ENCODE peak calls at places on chromosomes 6 and 20, in seven cellular contexts. U is CD8-positive, alpha-beta T cell; T is B cell; Z is GM13977; L is foreskin fibroblast; O is PC-9; V is heart left ventricle. A is an unnamed sample.

GRCh38 chr20:15776773-15777172 is 796.5 kb downstream of the KIF16B start:
- DNase-seq in T (no peak), L (no peak), U (no peak), V (no peak), O (no peak), Z (no peak), A (no peak)

GRCh38 chr6:166206066-166206465 is 38.4 kb upstream of the TBXT start:
- DNase-seq in V (no peak), O (no peak), Z (no peak), T (no peak), L (no peak), U (no peak), A (no peak)

GRCh38 chr20:57319584-57319983 is 10.0 kb upstream of the SPO11 start:
- DNase-seq in L (no peak), O (no peak), T (no peak), V (no peak), U (no peak), Z (no peak), A (no peak)

GRCh38 chr6:73471686-73472290 is 10.3 kb downstream of the MTO1 start:
- DNase-seq in Z (peak), T (peak), V (no peak), U (no peak), O (no peak), L (no peak), A (no peak)

GRCh38 chr20:37539956-37540455 is 12.3 kb upstream of the BLCAP start:
- DNase-seq in U (no peak), V (no peak), O (no peak), T (no peak), L (no peak), Z (no peak), A (no peak)

GRCh38 chr20:2698186-2698817 is 5.7 kb downstream of the EBF4 start:
- DNase-seq in O (no peak), Z (no peak), L (no peak), T (no peak), V (peak), U (peak), A (no peak)

GRCh38 chr6:148967128-148967527 is 220.3 kb downstream of the UST start:
- DNase-seq in T (no peak), Z (no peak), U (no peak), V (no peak), L (no peak), O (no peak), A (no peak)

GRCh38 chr20:56605597-56605996 is 23.5 kb upstream of the TFAP2C start:
- DNase-seq in U (no peak), O (peak), V (no peak), L (no peak), Z (no peak), T (no peak), A (no peak)

GRCh38 chr6:119979862-119980261 is 630.3 kb upstream of the MAN1A1 start:
- DNase-seq in O (no peak), V (no peak), Z (no peak), T (no peak), L (peak), U (no peak), A (no peak)

GRCh38 chr6:95248501-95248900 is 328.8 kb upstream of the MANEA start:
- DNase-seq in V (no peak), U (no peak), Z (no peak), L (no peak), T (no peak), O (no peak), A (no peak)

GRCh38 chr20:19074828-19075516 is 137.5 kb upstream of the SLC24A3 start:
- DNase-seq in O (peak), T (no peak), L (no peak), V (no peak), Z (peak), U (peak), A (no peak)

GRCh38 chr6:684831-685636 is 7.9 kb downstream of the EXOC2 start:
- DNase-seq in T (no peak), U (no peak), O (no peak), L (peak), Z (peak), V (no peak), A (no peak)

GRCh38 chr6:35377002-35377401 is 34.6 kb downstream of the PPARD start:
- DNase-seq in T (no peak), O (no peak), L (peak), U (no peak), V (no peak), Z (no peak), A (no peak)

GRCh38 chr20:20360464-20360863 is 7.4 kb upstream of the INSM1 start:
- DNase-seq in L (peak), U (no peak), T (peak), Z (peak), V (no peak), O (no peak), A (peak)

GRCh38 chr6:34200340-34200971 is 36.2 kb upstream of the HMGA1 start:
- DNase-seq in L (no peak), V (no peak), T (no peak), Z (no peak), U (no peak), O (no peak), A (no peak)

GRCh38 chr6:137497722-137498463 is 3.7 kb upstream of the OLIG3 start:
- DNase-seq in Z (peak), V (no peak), T (peak), U (peak), O (no peak), L (peak), A (no peak)

GRCh38 chr6:151291145-151292055 is 51.6 kb downstream of the AKAP12 start:
- DNase-seq in L (peak), U (no peak), O (no peak), Z (no peak), V (peak), T (no peak), A (no peak)

GRCh38 chr6:11710968-11711643 is 67.5 kb downstream of the ADTRP start:
- DNase-seq in L (no peak), V (no peak), U (no peak), T (no peak), O (no peak), Z (no peak), A (no peak)

GRCh38 chr6:135128268-135128914 is 52.7 kb upstream of the MYB start:
- DNase-seq in U (peak), O (no peak), L (no peak), V (no peak), T (no peak), Z (peak), A (no peak)

GRCh38 chr6:9745966-9746365 is 668.9 kb downstream of the TFAP2A start:
- DNase-seq in U (no peak), T (no peak), V (no peak), O (no peak), L (no peak), Z (no peak), A (no peak)

GRCh38 chr6:20833881-20834515 is 299.7 kb downstream of the CDKAL1 start:
- DNase-seq in V (no peak), O (no peak), Z (no peak), T (no peak), L (no peak), U (no peak), A (no peak)

GRCh38 chr6:40000964-40001515 is 66.8 kb upstream of the MOCS1 start:
- DNase-seq in L (no peak), O (no peak), Z (no peak), T (no peak), U (no peak), V (no peak), A (no peak)

GRCh38 chr6:24272148-24272547 is 85.7 kb downstream of the DCDC2 start:
- DNase-seq in O (no peak), Z (no peak), T (no peak), V (no peak), L (no peak), U (no peak), A (no peak)

GRCh38 chr20:19802492-19803158 is 44.6 kb downstream of the RIN2 start:
- DNase-seq in Z (no peak), U (no peak), L (no peak), O (peak), T (peak), V (no peak), A (no peak)

GRCh38 chr20:22861231-22861980 is 173.7 kb upstream of the SSTR4 start:
- DNase-seq in V (no peak), U (no peak), L (peak), O (no peak), Z (no peak), T (no peak), A (no peak)

GRCh38 chr20:52083627-52084232 is 107.8 kb downstream of the ZFP64 start:
- DNase-seq in U (peak), L (peak), O (peak), Z (peak), V (no peak), T (peak), A (peak)

GRCh38 chr6:141513830-141514229 is 618.9 kb upstream of the GJE1 start:
- DNase-seq in L (peak), U (no peak), O (no peak), Z (no peak), T (peak), V (no peak), A (no peak)

GRCh38 chr6:78700997-78701396 is 166.4 kb upstream of the IRAK1BP1 start:
- DNase-seq in T (no peak), U (no peak), Z (no peak), O (no peak), V (no peak), L (no peak), A (no peak)

GRCh38 chr6:36912583-36912982 is 26.8 kb downstream of the C6orf89 start:
- DNase-seq in L (peak), V (no peak), T (no peak), Z (peak), U (peak), O (peak), A (no peak)

GRCh38 chr6:3455490-3456394 is 1.1 kb downstream of the SLC22A23 start:
- DNase-seq in L (peak), T (peak), V (peak), O (no peak), U (peak), Z (peak), A (no peak)

GRCh38 chr6:151436300-151436699 is 15.6 kb downstream of the RMND1 start:
- DNase-seq in U (no peak), L (no peak), V (no peak), O (no peak), Z (no peak), T (no peak), A (no peak)

GRCh38 chr6:168043193-168043847 is 35.7 kb downstream of the FRMD1 start:
- DNase-seq in T (no peak), L (no peak), V (no peak), Z (no peak), O (no peak), U (no peak), A (no peak)

GRCh38 chr20:25345721-25346120 is 44.9 kb downstream of the ABHD12 start:
- DNase-seq in L (no peak), V (no peak), O (no peak), U (no peak), Z (no peak), T (no peak), A (peak)

GRCh38 chr20:24157213-24157612 is 168.6 kb upstream of the GGTLC1 start:
- DNase-seq in L (no peak), Z (no peak), U (no peak), T (no peak), O (no peak), V (no peak), A (no peak)

GRCh38 chr6:26319405-26320128 is 45.4 kb upstream of the BTN3A2 start:
- DNase-seq in O (no peak), Z (no peak), T (no peak), V (no peak), L (peak), U (no peak), A (no peak)

GRCh38 chr6:151044465-151045441 is 179.3 kb downstream of the MTHFD1L start:
- DNase-seq in Z (no peak), O (peak), U (no peak), T (no peak), L (peak), V (peak), A (peak)

GRCh38 chr6:3290501-3291211 is 31.9 kb downstream of the PSMG4 start:
- DNase-seq in Z (no peak), V (no peak), L (no peak), U (no peak), T (no peak), O (no peak), A (no peak)

GRCh38 chr6:107630341-107630995 is 140.6 kb downstream of the SOBP start:
- DNase-seq in T (no peak), O (peak), Z (no peak), V (no peak), U (no peak), L (no peak), A (no peak)

GRCh38 chr20:23033918-23034317 is 1.2 kb upstream of the SSTR4 start:
- DNase-seq in V (no peak), O (no peak), T (no peak), Z (no peak), L (no peak), U (no peak), A (no peak)

GRCh38 chr6:3228791-3229565 is 1.5 kb upstream of the TUBB2B start:
- DNase-seq in V (no peak), T (peak), L (no peak), Z (peak), O (no peak), U (peak), A (no peak)

GRCh38 chr6:142945071-142945445 is at the start of gene HIVEP2:
- DNase-seq in O (peak), T (peak), V (peak), L (peak), U (peak), Z (peak), A (no peak)
- TF ChIP-seq CTCF in O (no peak), T (no peak), V (no peak), L (no peak), U (no peak), Z (no peak), A (no peak)

DNA sequence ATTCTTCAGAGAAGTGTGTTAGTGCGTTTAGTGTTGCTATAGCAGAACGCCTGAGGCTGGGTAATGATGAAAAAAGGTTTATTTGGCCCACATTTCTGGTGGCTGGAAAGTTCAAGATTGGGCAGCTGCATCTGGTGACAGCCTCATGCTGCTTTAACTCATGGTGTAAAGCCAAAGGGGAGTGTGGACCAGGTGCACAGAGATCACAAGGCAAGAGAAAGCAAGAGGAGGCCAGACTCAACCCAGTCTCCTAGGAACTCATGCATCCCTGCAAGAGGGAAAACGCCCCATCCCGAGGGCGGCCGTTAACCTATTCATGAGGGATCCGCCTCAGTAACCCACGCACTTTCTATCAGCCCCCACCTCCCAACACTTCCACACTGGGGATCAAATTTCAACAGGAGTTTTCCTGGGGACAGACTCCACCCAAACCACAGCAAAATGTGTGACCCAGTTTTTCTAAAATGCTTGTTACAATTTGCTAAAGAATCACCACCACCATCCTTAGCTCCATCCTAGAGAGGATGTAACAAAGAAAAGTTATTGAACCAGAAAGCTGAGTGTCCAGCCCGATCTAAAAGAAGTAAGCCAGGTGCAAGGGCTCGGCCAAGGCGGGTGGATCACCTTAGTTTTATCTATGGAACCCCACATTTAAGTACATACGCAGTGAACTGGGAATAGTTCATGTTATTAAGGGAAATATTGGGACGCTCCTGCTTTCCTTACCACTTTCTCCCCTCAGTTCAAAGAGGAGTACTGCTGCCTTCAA is 164.8 kb downstream of the QKI start:
- DNase-seq in L (no peak), U (no peak), T (no peak), V (no peak), Z (no peak), O (no peak), A (no peak)
- TF ChIP-seq CTCF in L (no peak), U (no peak), T (no peak), V (no peak), Z (no peak), O (no peak), A (no peak)

GRCh38 chr20:4998160-4998651 is 3.1 kb downstream of the SLC23A2 start:
- DNase-seq in T (peak), O (no peak), Z (peak), U (no peak), L (no peak), V (no peak), A (no peak)
- TF ChIP-seq CTCF in T (peak), O (no peak), Z (peak), U (no peak), L (no peak), V (no peak), A (no peak)

GRCh38 chr6:6700421-6700820 is 111.9 kb downstream of the LY86 start:
- DNase-seq in Z (no peak), V (no peak), U (no peak), L (no peak), T (no peak), O (no peak), A (no peak)

GRCh38 chr6:6701864-6702263 is 113.3 kb downstream of the LY86 start:
- DNase-seq in O (no peak), Z (no peak), L (no peak), T (no peak), V (no peak), U (no peak), A (no peak)

GRCh38 chr6:6697620-6698019 is 109.1 kb downstream of the LY86 start:
- DNase-seq in T (no peak), O (no peak), Z (no peak), U (no peak), V (no peak), L (peak), A (no peak)

GRCh38 chr6:6700871-6701270 is 112.4 kb downstream of the LY86 start:
- DNase-seq in T (no peak), L (no peak), V (no peak), Z (no peak), O (no peak), U (no peak), A (no peak)

DNA sequence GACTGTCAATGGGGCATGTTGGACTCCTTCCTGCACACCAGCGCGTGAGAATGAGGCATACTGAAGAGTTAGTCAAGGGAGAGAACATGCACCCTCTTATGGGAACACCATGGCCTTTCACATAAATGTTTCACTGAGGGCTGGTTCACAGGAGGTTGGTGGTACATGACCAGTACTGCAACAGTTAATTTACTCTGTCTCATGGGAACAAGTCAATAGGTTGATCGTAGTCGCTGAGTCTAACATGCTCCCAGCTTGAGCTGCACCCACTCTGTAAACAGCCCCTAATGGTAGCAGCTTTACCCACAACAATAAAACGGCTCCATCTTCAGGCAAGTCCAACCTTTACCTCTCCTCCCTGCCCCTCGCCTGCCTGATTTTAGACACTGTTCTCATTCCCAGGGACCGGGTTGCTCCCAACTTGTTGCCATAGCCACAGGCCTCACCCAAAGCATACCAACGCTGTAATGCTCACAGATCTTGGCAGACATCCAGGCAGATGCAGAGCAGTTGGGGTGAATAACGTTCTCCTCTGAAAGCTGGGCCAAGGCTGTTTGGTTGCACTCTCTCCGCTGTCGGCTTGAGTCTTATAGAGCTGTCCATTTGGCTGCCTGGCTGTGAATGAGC is 111.3 kb downstream of the LY86 start:
- DNase-seq in Z (no peak), L (peak), V (peak), U (no peak), O (peak), T (no peak), A (no peak)
- TF ChIP-seq CTCF in Z (no peak), L (no peak), V (peak), U (no peak), O (no peak), T (no peak), A (peak)

GRCh38 chr20:58700823-58701222 is 8.2 kb downstream of the NPEPL1 start:
- DNase-seq in T (no peak), U (no peak), V (no peak), Z (no peak), L (no peak), O (no peak), A (no peak)

GRCh38 chr20:58703765-58704331 is 11.2 kb downstream of the NPEPL1 start:
- DNase-seq in O (no peak), Z (no peak), T (no peak), V (no peak), L (no peak), U (peak), A (no peak)

GRCh38 chr20:58702161-58702510 is 9.5 kb downstream of the NPEPL1 start:
- DNase-seq in V (no peak), U (peak), O (no peak), L (no peak), Z (no peak), T (no peak), A (no peak)

GRCh38 chr20:58701431-58702160 is 9.0 kb downstream of the NPEPL1 start:
- DNase-seq in T (no peak), V (no peak), L (no peak), U (peak), Z (no peak), O (no peak), A (no peak)

GRCh38 chr20:58702859-58703648 is 10.5 kb downstream of the NPEPL1 start:
- DNase-seq in Z (no peak), V (no peak), L (no peak), U (peak), T (no peak), O (no peak), A (no peak)
- TF ChIP-seq CTCF in Z (peak), V (no peak), L (no peak), U (no peak), T (no peak), O (peak), A (peak)

DNA sequence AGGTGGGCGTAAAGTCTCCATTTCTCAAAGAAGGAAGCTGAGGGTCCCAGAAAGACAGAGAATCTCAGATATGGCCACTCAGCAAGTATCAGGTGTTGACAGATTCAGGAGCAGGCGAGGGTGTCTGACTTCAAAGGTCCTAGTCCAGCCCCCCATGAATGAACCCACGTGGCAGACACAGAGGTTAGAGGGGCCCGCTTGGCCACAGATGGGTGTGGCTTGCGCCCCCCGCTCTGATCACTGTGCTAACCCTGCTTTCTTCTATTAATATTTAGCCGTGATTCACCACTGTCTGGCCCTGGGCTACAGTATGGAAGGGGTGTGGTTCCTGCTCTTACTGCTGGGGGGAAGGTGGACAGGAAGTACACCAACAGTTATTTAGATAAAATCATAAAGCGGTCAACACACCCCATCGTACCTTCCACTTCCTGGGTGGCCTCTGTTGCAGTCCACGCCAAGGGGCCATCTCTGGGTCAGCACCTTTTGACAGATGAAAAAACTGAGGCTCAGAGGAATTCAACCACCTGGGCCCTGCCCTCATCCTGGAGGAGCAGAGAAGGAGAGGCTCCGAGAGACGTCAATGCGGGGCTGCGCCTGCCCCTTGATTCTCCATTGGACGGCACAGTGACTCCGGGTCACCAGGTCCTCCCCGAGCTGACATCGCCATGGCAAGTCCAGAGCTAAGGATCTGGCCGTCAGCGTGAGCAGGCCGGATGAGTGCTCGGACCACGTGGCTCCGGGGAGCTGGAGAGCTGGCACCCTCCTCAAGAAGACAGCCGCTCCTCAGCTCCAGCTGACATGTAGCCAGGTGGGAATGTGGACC is 206.3 kb downstream of the PREX1 start:
- DNase-seq in V (no peak), L (peak), U (no peak), T (no peak), O (peak), Z (no peak), A (no peak)
- TF ChIP-seq CTCF in V (no peak), L (no peak), U (peak), T (no peak), O (no peak), Z (no peak), A (no peak)

GRCh38 chr20:34538671-34539123 is 19.8 kb upstream of the MAP1LC3A start:
- DNase-seq in O (no peak), L (peak), U (peak), Z (peak), T (peak), V (peak), A (no peak)
- TF ChIP-seq CTCF in O (peak), L (peak), U (peak), Z (peak), T (peak), V (peak), A (peak)